ENCODE peak calls at places on chromosomes 5 and 9, in four cellular contexts. Z is AG04450; F is CD4-positive, alpha-beta T cell; R is fibroblast of lung. L is an unnamed sample.
A peak's percentile ranks its signal among the peaks of the same experiment; 100 is the strongest.

GRCh38 chr5:141742866-141743651 is 61.0 kb upstream of the ARAP3 start:
- DNase-seq in Z (no peak), F (no peak), R (peak; percentile 37), L (peak; percentile 61)

GRCh38 chr9:72585737-72586136 is 64.3 kb downstream of the TMC1 start:
- DNase-seq in Z (peak; percentile 79), F (no peak), R (peak; percentile 85), L (peak; percentile 63)

GRCh38 chr5:7869474-7870136 is 657 bp downstream of the MTRR start:
- DNase-seq in Z (no peak), F (peak; percentile 7), R (no peak), L (peak; percentile 55)

GRCh38 chr9:105993051-105993854 is 298.9 kb downstream of the TMEM38B start:
- DNase-seq in Z (no peak), F (no peak), R (no peak), L (no peak)

GRCh38 chr5:91111473-91112238 is 271.5 kb downstream of the ARRDC3 start:
- DNase-seq in Z (no peak), F (no peak), R (no peak), L (no peak)

GRCh38 chr9:78030553-78031270 is 899 bp downstream of the GNAQ start:
- DNase-seq in Z (no peak), F (peak; percentile 59), R (peak; percentile 45), L (peak; percentile 75)

GRCh38 chr5:74579215-74579614 is 61.3 kb downstream of the ENC1 start:
- DNase-seq in Z (no peak), F (peak; percentile 38), R (no peak), L (no peak)

GRCh38 chr5:31854625-31855526 is 215.9 kb downstream of the PDZD2 start:
- DNase-seq in Z (no peak), F (peak; percentile 35), R (peak; percentile 21), L (peak; percentile 29)

GRCh38 chr9:130284690-130285089 is 19.1 kb downstream of the HMCN2 start:
- DNase-seq in Z (no peak), F (no peak), R (no peak), L (no peak)

GRCh38 chr5:33311893-33312292 is 128.9 kb upstream of the TARS1 start:
- DNase-seq in Z (peak; percentile 88), F (no peak), R (peak; percentile 93), L (peak; percentile 97)

GRCh38 chr5:113505181-113505580 is 8.3 kb upstream of the YTHDC2 start:
- DNase-seq in Z (no peak), F (no peak), R (no peak), L (peak; percentile 32)

GRCh38 chr5:60578295-60578694 is 121.7 kb downstream of the DEPDC1B start:
- DNase-seq in Z (no peak), F (no peak), R (no peak), L (no peak)

GRCh38 chr5:83900307-83900706 is 179.7 kb upstream of the HAPLN1 start:
- DNase-seq in Z (no peak), F (no peak), R (no peak), L (no peak)

GRCh38 chr9:76835571-76836283 is 70.2 kb downstream of the PRUNE2 start:
- DNase-seq in Z (peak; percentile 66), F (no peak), R (peak; percentile 96), L (peak; percentile 81)

GRCh38 chr5:108418172-108418571 is 36.3 kb upstream of the FBXL17 start:
- DNase-seq in Z (no peak), F (no peak), R (no peak), L (no peak)

GRCh38 chr5:72042097-72042496 is 65.2 kb upstream of the MAP1B start:
- DNase-seq in Z (no peak), F (no peak), R (no peak), L (no peak)

GRCh38 chr9:106062252-106062651 is 367.9 kb downstream of the TMEM38B start:
- DNase-seq in Z (no peak), F (no peak), R (peak; percentile 15), L (no peak)

GRCh38 chr5:1003296-1003937 is 5.2 kb upstream of the NKD2 start:
- DNase-seq in Z (no peak), F (no peak), R (no peak), L (no peak)

GRCh38 chr5:137896560-137896959 is 7.3 kb downstream of the PKD2L2 start:
- DNase-seq in Z (no peak), F (no peak), R (no peak), L (no peak)